ENCODE peak calls at places on chromosomes 3 and 15, in eight cellular contexts. One of them, this sample, is unnamed.

GRCh38 chr3:47416041-47416440 is 35.2 kb downstream of the PTPN23 start:
- DNase-seq in immature natural killer cell: no peak
- DNase-seq in A172: no peak
- DNase-seq in HAP-1: no peak
- DNase-seq in HEK293T: no peak
- DNase-seq in activated effector memory CD4-positive, alpha-beta T cell treated with anti-CD3 and anti-CD28 coated beads, Interleukin-2, amount 50 U/mL, for 16 hours: no peak
- DNase-seq in Kasumi-1: no peak
- DNase-seq in AG20443: no peak
- DNase-seq in this sample: no peak

GRCh38 chr3:160401301-160402095 is 2.0 kb downstream of the SMC4 start:
- DNase-seq in AG20443: peak
- DNase-seq in HAP-1: peak
- DNase-seq in activated effector memory CD4-positive, alpha-beta T cell treated with anti-CD3 and anti-CD28 coated beads, Interleukin-2, amount 50 U/mL, for 16 hours: no peak
- DNase-seq in Kasumi-1: peak
- DNase-seq in A172: peak
- DNase-seq in HEK293T: no peak
- DNase-seq in immature natural killer cell: no peak
- DNase-seq in this sample: no peak

GRCh38 chr3:155890671-155891190 is 20.3 kb downstream of the GMPS start:
- DNase-seq in Kasumi-1: no peak
- DNase-seq in HAP-1: no peak
- DNase-seq in HEK293T: no peak
- DNase-seq in immature natural killer cell: no peak
- DNase-seq in activated effector memory CD4-positive, alpha-beta T cell treated with anti-CD3 and anti-CD28 coated beads, Interleukin-2, amount 50 U/mL, for 16 hours: no peak
- DNase-seq in A172: no peak
- DNase-seq in AG20443: peak
- DNase-seq in this sample: no peak

GRCh38 chr15:52180196-52180835 is 10.9 kb downstream of the GNB5 start:
- DNase-seq in AG20443: no peak
- DNase-seq in A172: peak
- DNase-seq in immature natural killer cell: peak
- DNase-seq in activated effector memory CD4-positive, alpha-beta T cell treated with anti-CD3 and anti-CD28 coated beads, Interleukin-2, amount 50 U/mL, for 16 hours: peak
- DNase-seq in HEK293T: no peak
- DNase-seq in Kasumi-1: no peak
- DNase-seq in HAP-1: no peak
- DNase-seq in this sample: no peak

GRCh38 chr3:131217296-131217741 is 164.3 kb upstream of the NUDT16 start:
- DNase-seq in Kasumi-1: no peak
- DNase-seq in AG20443: no peak
- DNase-seq in immature natural killer cell: no peak
- DNase-seq in HEK293T: peak
- DNase-seq in activated effector memory CD4-positive, alpha-beta T cell treated with anti-CD3 and anti-CD28 coated beads, Interleukin-2, amount 50 U/mL, for 16 hours: no peak
- DNase-seq in HAP-1: no peak
- DNase-seq in A172: peak
- DNase-seq in this sample: no peak

GRCh38 chr3:47780727-47781325 is 867 bp downstream of the SMARCC1 start:
- DNase-seq in A172: peak
- DNase-seq in immature natural killer cell: no peak
- DNase-seq in activated effector memory CD4-positive, alpha-beta T cell treated with anti-CD3 and anti-CD28 coated beads, Interleukin-2, amount 50 U/mL, for 16 hours: no peak
- DNase-seq in Kasumi-1: peak
- DNase-seq in HEK293T: no peak
- DNase-seq in AG20443: peak
- DNase-seq in HAP-1: no peak
- DNase-seq in this sample: no peak

GRCh38 chr3:129567176-129567705 is 24.3 kb downstream of the H1-8 start:
- DNase-seq in activated effector memory CD4-positive, alpha-beta T cell treated with anti-CD3 and anti-CD28 coated beads, Interleukin-2, amount 50 U/mL, for 16 hours: no peak
- DNase-seq in HEK293T: no peak
- DNase-seq in Kasumi-1: no peak
- DNase-seq in AG20443: no peak
- DNase-seq in immature natural killer cell: no peak
- DNase-seq in A172: no peak
- DNase-seq in HAP-1: no peak
- DNase-seq in this sample: no peak

GRCh38 chr15:38389924-38390542 is 63.9 kb upstream of the FAM98B start:
- DNase-seq in immature natural killer cell: peak
- DNase-seq in AG20443: peak
- DNase-seq in Kasumi-1: peak
- DNase-seq in activated effector memory CD4-positive, alpha-beta T cell treated with anti-CD3 and anti-CD28 coated beads, Interleukin-2, amount 50 U/mL, for 16 hours: peak
- DNase-seq in HAP-1: peak
- DNase-seq in HEK293T: peak
- DNase-seq in A172: peak
- DNase-seq in this sample: no peak

GRCh38 chr3:25384471-25384870 is 43.6 kb upstream of the RARB start:
- DNase-seq in AG20443: no peak
- DNase-seq in Kasumi-1: no peak
- DNase-seq in HAP-1: no peak
- DNase-seq in A172: no peak
- DNase-seq in HEK293T: no peak
- DNase-seq in immature natural killer cell: no peak
- DNase-seq in activated effector memory CD4-positive, alpha-beta T cell treated with anti-CD3 and anti-CD28 coated beads, Interleukin-2, amount 50 U/mL, for 16 hours: no peak
- DNase-seq in this sample: no peak

GRCh38 chr3:173733029-173733652 is 335.6 kb downstream of the NLGN1 start:
- DNase-seq in A172: no peak
- DNase-seq in Kasumi-1: peak
- DNase-seq in AG20443: peak
- DNase-seq in activated effector memory CD4-positive, alpha-beta T cell treated with anti-CD3 and anti-CD28 coated beads, Interleukin-2, amount 50 U/mL, for 16 hours: no peak
- DNase-seq in immature natural killer cell: no peak
- DNase-seq in HEK293T: no peak
- DNase-seq in HAP-1: peak
- DNase-seq in this sample: no peak

GRCh38 chr15:88312941-88313579 is 56.5 kb upstream of the NTRK3 start:
- DNase-seq in AG20443: peak
- DNase-seq in A172: no peak
- DNase-seq in HAP-1: no peak
- DNase-seq in activated effector memory CD4-positive, alpha-beta T cell treated with anti-CD3 and anti-CD28 coated beads, Interleukin-2, amount 50 U/mL, for 16 hours: no peak
- DNase-seq in immature natural killer cell: no peak
- DNase-seq in Kasumi-1: no peak
- DNase-seq in HEK293T: no peak
- DNase-seq in this sample: no peak

GRCh38 chr15:80904941-80905532 is 84.6 kb downstream of the MESD start:
- DNase-seq in HEK293T: no peak
- DNase-seq in Kasumi-1: no peak
- DNase-seq in AG20443: no peak
- DNase-seq in HAP-1: no peak
- DNase-seq in immature natural killer cell: no peak
- DNase-seq in activated effector memory CD4-positive, alpha-beta T cell treated with anti-CD3 and anti-CD28 coated beads, Interleukin-2, amount 50 U/mL, for 16 hours: no peak
- DNase-seq in A172: no peak
- DNase-seq in this sample: no peak

This sample was measured in RWPE2.